ENCODE peak calls at places on chromosomes 4 and X, in seven cellular contexts. T is GM04504; W is HEK293T; F is H4; D is CD4-positive, alpha-beta T cell; M is sigmoid colon; B is activated naive CD8-positive, alpha-beta T cell treated with anti-CD3 and anti-CD28 coated beads, Interleukin-2, amount 10 ng/mL, durations not matched to agents 7 days and 5 days. S is an unnamed sample.

GRCh38 chr4:47490550-47490949 is 5.5 kb downstream of the ATP10D start:
- DNase-seq in T (no peak), W (peak; percentile 20), F (peak; percentile 60), D (no peak), M (no peak), B (no peak), S (no peak)

GRCh38 chrX:11759461-11760311 is 1.6 kb downstream of the MSL3 start:
- DNase-seq in T (peak; percentile 88), W (peak; percentile 77), F (peak; percentile 92), D (peak; percentile 58), M (peak; percentile 94), B (no peak), S (peak; percentile 57)

GRCh38 chrX:76433219-76433618 is 5.7 kb downstream of the MAGEE1 start:
- DNase-seq in T (no peak), W (no peak), F (no peak), D (no peak), M (no peak), B (no peak), S (no peak)

GRCh38 chr4:152063301-152064235 is 302.8 kb upstream of the GATB start:
- DNase-seq in T (peak; percentile 4), W (no peak), F (no peak), D (peak; percentile 23), M (no peak), B (no peak), S (no peak)

GRCh38 chrX:101409043-101409442 is 1.0 kb downstream of the HNRNPH2 start:
- DNase-seq in T (no peak), W (no peak), F (no peak), D (no peak), M (no peak), B (no peak), S (no peak)

GRCh38 chr4:20391224-20391623 is 139.5 kb downstream of the SLIT2 start:
- DNase-seq in T (peak; percentile 32), W (no peak), F (no peak), D (no peak), M (no peak), B (no peak), S (no peak)

GRCh38 chrX:8404443-8404842 is 60.2 kb upstream of the VCX3B start:
- DNase-seq in T (no peak), W (no peak), F (peak; percentile 51), D (no peak), M (no peak), B (no peak), S (no peak)

GRCh38 chr4:2803624-2804448 is 11.0 kb downstream of the SH3BP2 start:
- DNase-seq in T (no peak), W (no peak), F (no peak), D (no peak), M (peak; percentile 73), B (peak; percentile 28), S (no peak)

GRCh38 chr4:185542626-185543336 is 7.5 kb upstream of the PDLIM3 start:
- DNase-seq in T (no peak), W (no peak), F (no peak), D (no peak), M (peak; percentile 88), B (no peak), S (no peak)

GRCh38 chrX:11437642-11438379 is 144.6 kb downstream of the AMELX start:
- DNase-seq in T (peak; percentile 59), W (no peak), F (peak; percentile 57), D (no peak), M (no peak), B (no peak), S (no peak)

GRCh38 chr4:168843635-168844034 is 166.4 kb downstream of the CBR4 start:
- DNase-seq in T (no peak), W (no peak), F (no peak), D (no peak), M (no peak), B (no peak), S (no peak)

GRCh38 chr4:146260521-146260920 is 46.2 kb downstream of the REELD1 start:
- DNase-seq in T (no peak), W (no peak), F (no peak), D (no peak), M (no peak), B (no peak), S (no peak)

GRCh38 chr4:93092765-93093164 is 735.8 kb upstream of the ATOH1 start:
- DNase-seq in T (no peak), W (no peak), F (no peak), D (no peak), M (no peak), B (no peak), S (no peak)

GRCh38 chr4:188495169-188495568 is 355.9 kb downstream of the TRIML1 start:
- DNase-seq in T (no peak), W (no peak), F (no peak), D (no peak), M (no peak), B (no peak), S (no peak)

GRCh38 chrX:1483843-1484637 is 31.3 kb upstream of the ASMTL start:
- DNase-seq in T (no peak), W (no peak), F (no peak), D (no peak), M (peak; percentile 17), B (peak; percentile 26), S (no peak)

GRCh38 chr4:13647012-13647411 is 19.5 kb upstream of the BOD1L1 start:
- DNase-seq in T (no peak), W (no peak), F (no peak), D (no peak), M (no peak), B (no peak), S (no peak)

GRCh38 chr4:129453524-129453923 is 357.6 kb downstream of the C4orf33 start:
- DNase-seq in T (no peak), W (no peak), F (no peak), D (no peak), M (no peak), B (no peak), S (no peak)

GRCh38 chrX:48800574-48801280 is 1.1 kb upstream of the HDAC6 start:
- DNase-seq in T (no peak), W (no peak), F (no peak), D (no peak), M (no peak), B (peak; percentile 31), S (no peak)

GRCh38 chrX:148047216-148047615 is 66.1 kb downstream of the FMR1NB start:
- DNase-seq in T (no peak), W (no peak), F (no peak), D (no peak), M (no peak), B (no peak), S (no peak)

GRCh38 chrX:27565992-27566391 is 24.2 kb upstream of the DCAF8L2 start:
- DNase-seq in T (no peak), W (no peak), F (no peak), D (no peak), M (no peak), B (no peak), S (no peak)

GRCh38 chr4:176241703-176242102 is 27.3 kb downstream of the ASB5 start:
- DNase-seq in T (no peak), W (no peak), F (no peak), D (no peak), M (no peak), B (no peak), S (no peak)

GRCh38 chr4:142817442-142817841 is 28.7 kb downstream of the INPP4B start:
- DNase-seq in T (peak; percentile 92), W (no peak), F (peak; percentile 98), D (no peak), M (no peak), B (no peak), S (peak; percentile 91)

GRCh38 chrX:39802354-39802753 is 295.4 kb downstream of the BCOR start:
- DNase-seq in T (no peak), W (no peak), F (no peak), D (no peak), M (no peak), B (no peak), S (no peak)

GRCh38 chrX:106740193-106740780 is 13.8 kb downstream of the RNF128 start:
- DNase-seq in T (no peak), W (no peak), F (no peak), D (no peak), M (no peak), B (no peak), S (no peak)

GRCh38 chrX:72238183-72238582 is 644 bp downstream of the ERCC6L start:
- DNase-seq in T (no peak), W (no peak), F (no peak), D (no peak), M (no peak), B (no peak), S (no peak)

GRCh38 chr4:52588097-52588496 is 71.0 kb downstream of the USP46 start:
- DNase-seq in T (no peak), W (peak; percentile 53), F (peak; percentile 19), D (no peak), M (no peak), B (no peak), S (no peak)

GRCh38 chr4:10023806-10024205 is 2.5 kb upstream of the SLC2A9 start:
- DNase-seq in T (no peak), W (no peak), F (no peak), D (no peak), M (peak; percentile 58), B (no peak), S (no peak)

GRCh38 chrX:153059191-153060094 is 3.2 kb downstream of the PNMA3 start:
- DNase-seq in T (no peak), W (no peak), F (no peak), D (no peak), M (no peak), B (no peak), S (no peak)

GRCh38 chr4:182916483-182917181 is 554 bp downstream of the DCTD start:
- DNase-seq in T (peak; percentile 56), W (peak; percentile 34), F (peak; percentile 53), D (peak; percentile 20), M (peak; percentile 84), B (no peak), S (no peak)

GRCh38 chr4:26813698-26814097 is 46.9 kb upstream of the STIM2 start:
- DNase-seq in T (no peak), W (no peak), F (no peak), D (no peak), M (no peak), B (no peak), S (no peak)

GRCh38 chr4:30821891-30822612 is 101.9 kb downstream of the PCDH7 start:
- DNase-seq in T (no peak), W (peak; percentile 13), F (peak; percentile 37), D (no peak), M (no peak), B (no peak), S (no peak)

GRCh38 chr4:183596056-183596757 is 62.8 kb downstream of the RWDD4 start:
- DNase-seq in T (no peak), W (no peak), F (no peak), D (no peak), M (no peak), B (no peak), S (no peak)

GRCh38 chrX:135420831-135421230 is 913 bp upstream of the SMIM10L2A start:
- DNase-seq in T (no peak), W (no peak), F (no peak), D (no peak), M (no peak), B (no peak), S (no peak)

GRCh38 chr4:130747842-130748241 is 1651.9 kb downstream of the C4orf33 start:
- DNase-seq in T (no peak), W (no peak), F (peak; percentile 34), D (no peak), M (no peak), B (no peak), S (no peak)

GRCh38 chr4:1871471-1872021 is 353 bp downstream of the NSD2 start:
- DNase-seq in T (no peak), W (peak; percentile 56), F (no peak), D (no peak), M (peak; percentile 72), B (peak; percentile 74), S (no peak)

GRCh38 chr4:54091637-54092404 is 8.1 kb upstream of the GSX2 start:
- DNase-seq in T (peak; percentile 35), W (peak; percentile 79), F (peak; percentile 18), D (peak; percentile 71), M (peak; percentile 89), B (peak; percentile 76), S (peak; percentile 71)

GRCh38 chrX:22800360-22800759 is 199.4 kb upstream of the DDX53 start:
- DNase-seq in T (peak; percentile 54), W (no peak), F (peak; percentile 93), D (no peak), M (no peak), B (no peak), S (peak; percentile 54)

GRCh38 chr4:16217300-16218051 is 8.8 kb downstream of the TAPT1 start:
- DNase-seq in T (no peak), W (no peak), F (no peak), D (no peak), M (no peak), B (no peak), S (no peak)